ENCODE peak calls at places on chromosomes 2 and 18, in nine cellular contexts. K is astrocyte of the spinal cord, Q is WTC11, J is neural crest cell, W is neural progenitor cell, I is foreskin fibroblast, D is fibroblast of lung, P is GM23338, H is endothelial cell. A is an unnamed sample.

GRCh38 chr2:181789827-181790448 is 101.6 kb upstream of the ITPRID2 start:
- DNase-seq in K (no peak), Q (no peak), J (no peak), W (no peak), I (no peak), D (peak), P (no peak), H (no peak), A (no peak)

GRCh38 chr2:149320362-149320761 is 10.0 kb upstream of the LYPD6 start:
- DNase-seq in K (no peak), Q (no peak), J (no peak), W (no peak), I (no peak), D (no peak), P (no peak), H (no peak), A (no peak)

GRCh38 chr2:191927991-191928390 is 81.1 kb upstream of the CAVIN2 start:
- DNase-seq in K (peak), Q (no peak), J (no peak), W (no peak), I (peak), D (peak), P (no peak), H (no peak), A (no peak)

GRCh38 chr2:120522151-120522751 is 176.3 kb downstream of the INHBB start:
- DNase-seq in K (no peak), Q (no peak), J (no peak), W (peak), I (no peak), D (no peak), P (no peak), H (no peak), A (no peak)

GRCh38 chr2:30362468-30363081 is 84.5 kb upstream of the LCLAT1 start:
- DNase-seq in K (peak), Q (no peak), J (no peak), W (no peak), I (peak), D (peak), P (no peak), H (no peak), A (no peak)

GRCh38 chr18:62634991-62635630 is 80.2 kb upstream of the PHLPP1 start:
- DNase-seq in K (no peak), Q (no peak), J (no peak), W (no peak), I (peak), D (no peak), P (no peak), H (no peak), A (no peak)

GRCh38 chr2:219737270-219737691 is 109.9 kb downstream of the SLC4A3 start:
- DNase-seq in K (peak), Q (no peak), J (no peak), W (peak), I (peak), D (peak), P (peak), H (peak), A (no peak)

GRCh38 chr2:152452256-152452973 is 117.4 kb downstream of the FMNL2 start:
- DNase-seq in K (no peak), Q (peak), J (no peak), W (no peak), I (no peak), D (peak), P (peak), H (no peak), A (no peak)

GRCh38 chr18:62981566-62981965 is 266.2 kb downstream of the PHLPP1 start:
- DNase-seq in K (no peak), Q (no peak), J (no peak), W (no peak), I (no peak), D (no peak), P (no peak), H (no peak), A (no peak)

GRCh38 chr18:67549946-67550345 is 33.4 kb upstream of the DSEL start:
- DNase-seq in K (no peak), Q (no peak), J (no peak), W (no peak), I (no peak), D (no peak), P (no peak), H (no peak), A (no peak)

GRCh38 chr2:88128654-88129312 is 921 bp upstream of the FABP1 start:
- DNase-seq in K (no peak), Q (no peak), J (no peak), W (no peak), I (no peak), D (no peak), P (no peak), H (no peak), A (no peak)

GRCh38 chr2:127640082-127641072 is 5.6 kb upstream of the GPR17 start:
- DNase-seq in K (no peak), Q (peak), J (no peak), W (peak), I (peak), D (no peak), P (peak), H (peak), A (peak)

GRCh38 chr2:27379840-27380625 is 501 bp downstream of the ZNF513 start:
- DNase-seq in K (peak), Q (no peak), J (peak), W (no peak), I (peak), D (peak), P (peak), H (no peak), A (peak)

GRCh38 chr2:9287400-9288059 is 80.9 kb downstream of the ASAP2 start:
- DNase-seq in K (peak), Q (no peak), J (no peak), W (no peak), I (peak), D (peak), P (no peak), H (no peak), A (no peak)

GRCh38 chr2:224601923-224602322 is 16.8 kb upstream of the CUL3 start:
- DNase-seq in K (no peak), Q (no peak), J (no peak), W (no peak), I (no peak), D (no peak), P (no peak), H (no peak), A (no peak)

GRCh38 chr2:23160006-23160405 is 225.0 kb upstream of the KLHL29 start:
- DNase-seq in K (no peak), Q (no peak), J (no peak), W (no peak), I (no peak), D (no peak), P (no peak), H (no peak), A (no peak)

GRCh38 chr2:197997083-197997541 is 192.7 kb downstream of the PLCL1 start:
- DNase-seq in K (no peak), Q (no peak), J (no peak), W (no peak), I (no peak), D (no peak), P (no peak), H (no peak), A (no peak)

GRCh38 chr2:20429528-20429927 is 17.3 kb upstream of the RHOB start:
- DNase-seq in K (no peak), Q (no peak), J (no peak), W (no peak), I (peak), D (no peak), P (no peak), H (no peak), A (no peak)

GRCh38 chr2:36507408-36507812 is 90.6 kb downstream of the FEZ2 start:
- DNase-seq in K (peak), Q (peak), J (peak), W (peak), I (peak), D (peak), P (peak), H (peak), A (peak)

GRCh38 chr2:72895759-72896281 is 8.6 kb downstream of the SPR start:
- DNase-seq in K (no peak), Q (no peak), J (no peak), W (peak), I (peak), D (peak), P (no peak), H (peak), A (no peak)

GRCh38 chr2:20005891-20006470 is 6.5 kb downstream of the MATN3 start:
- DNase-seq in K (no peak), Q (no peak), J (no peak), W (no peak), I (no peak), D (no peak), P (no peak), H (no peak), A (no peak)

GRCh38 chr2:85898881-85899280 is 10.1 kb upstream of the ST3GAL5 start:
- DNase-seq in K (no peak), Q (no peak), J (no peak), W (no peak), I (no peak), D (no peak), P (no peak), H (no peak), A (no peak)

GRCh38 chr18:57921708-57922107 is 118.6 kb upstream of the ATP8B1 start:
- DNase-seq in K (peak), Q (no peak), J (no peak), W (no peak), I (peak), D (peak), P (no peak), H (no peak), A (peak)

GRCh38 chr2:84077504-84077903 is 381.6 kb downstream of the SUCLG1 start:
- DNase-seq in K (no peak), Q (peak), J (peak), W (peak), I (no peak), D (no peak), P (peak), H (peak), A (peak)

GRCh38 chr2:45128580-45128997 is 119.3 kb upstream of the SIX2 start:
- DNase-seq in K (peak), Q (no peak), J (no peak), W (no peak), I (peak), D (peak), P (no peak), H (no peak), A (no peak)

GRCh38 chr2:168231609-168232241 is 15.7 kb downstream of the STK39 start:
- DNase-seq in K (no peak), Q (no peak), J (no peak), W (no peak), I (no peak), D (no peak), P (no peak), H (no peak), A (no peak)

GRCh38 chr2:88423733-88424132 is 28.8 kb downstream of the FOXI3 start:
- DNase-seq in K (no peak), Q (no peak), J (no peak), W (no peak), I (no peak), D (no peak), P (no peak), H (no peak), A (no peak)

GRCh38 chr18:48676756-48677368 is 138.0 kb downstream of the CTIF start:
- DNase-seq in K (peak), Q (peak), J (peak), W (peak), I (peak), D (peak), P (peak), H (peak), A (peak)

GRCh38 chr2:228599781-228600180 is 418.3 kb upstream of the SPHKAP start:
- DNase-seq in K (no peak), Q (no peak), J (no peak), W (no peak), I (no peak), D (peak), P (no peak), H (no peak), A (no peak)

GRCh38 chr2:102063948-102064678 is 72.4 kb downstream of the IL1R2 start:
- DNase-seq in K (peak), Q (peak), J (no peak), W (peak), I (peak), D (peak), P (peak), H (no peak), A (peak)

GRCh38 chr18:63823516-63824219 is 48.5 kb downstream of the SERPINB7 start:
- DNase-seq in K (peak), Q (peak), J (peak), W (peak), I (peak), D (peak), P (peak), H (no peak), A (peak)

GRCh38 chr18:31791817-31792579 is 31.3 kb upstream of the SLC25A52 start:
- DNase-seq in K (no peak), Q (no peak), J (no peak), W (no peak), I (no peak), D (no peak), P (no peak), H (no peak), A (no peak)

GRCh38 chr2:2662847-2663356 is 331.8 kb upstream of the MYT1L start:
- DNase-seq in K (no peak), Q (no peak), J (no peak), W (no peak), I (no peak), D (no peak), P (no peak), H (no peak), A (no peak)
- TF ChIP-seq CTCF in K (no peak), Q (no peak), J (no peak), W (no peak), I (no peak), D (no peak), P (no peak), H (no peak), A (no peak)

GRCh38 chr2:174972924-174973323 is 32.3 kb downstream of the CHN1 start:
- DNase-seq in K (peak), Q (no peak), J (no peak), W (no peak), I (peak), D (peak), P (no peak), H (no peak), A (no peak)

GRCh38 chr2:174977364-174977763 is 27.8 kb downstream of the CHN1 start:
- DNase-seq in K (no peak), Q (no peak), J (no peak), W (no peak), I (no peak), D (no peak), P (no peak), H (no peak), A (no peak)

GRCh38 chr2:174970092-174970491 is 35.1 kb downstream of the CHN1 start:
- DNase-seq in K (peak), Q (no peak), J (no peak), W (no peak), I (peak), D (peak), P (no peak), H (no peak), A (no peak)

GRCh38 chr2:174971868-174972781 is 33.1 kb downstream of the CHN1 start:
- DNase-seq in K (peak), Q (no peak), J (no peak), W (no peak), I (peak), D (peak), P (no peak), H (no peak), A (no peak)

DNA sequence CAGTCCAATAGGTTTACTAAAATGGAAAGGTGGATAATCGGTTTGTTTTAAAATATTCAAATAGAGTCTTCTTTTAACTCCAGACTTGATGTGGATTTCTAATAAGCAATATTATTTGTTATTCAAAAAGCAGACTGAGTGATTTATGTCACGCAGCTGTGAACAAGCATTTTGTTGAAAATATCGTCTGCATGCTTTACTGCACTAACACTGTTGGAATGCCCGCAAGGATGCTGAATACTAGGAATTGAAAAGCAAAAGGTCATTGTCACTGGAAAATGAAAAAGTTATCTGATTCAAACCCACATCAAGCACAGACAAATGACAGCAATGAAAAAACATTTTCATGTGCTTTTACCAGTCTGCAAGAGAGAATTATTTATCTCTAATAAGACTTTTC is 31.1 kb downstream of the CHN1 start:
- DNase-seq in K (no peak), Q (no peak), J (no peak), W (no peak), I (no peak), D (peak), P (no peak), H (no peak), A (no peak)
- TF ChIP-seq CTCF in K (no peak), Q (no peak), J (no peak), W (no peak), I (no peak), D (no peak), P (no peak), H (no peak), A (no peak)

GRCh38 chr18:50586710-50587109 is 26.8 kb downstream of the MAPK4 start:
- DNase-seq in K (no peak), Q (no peak), J (no peak), W (no peak), I (no peak), D (no peak), P (no peak), H (no peak), A (no peak)
- TF ChIP-seq CTCF in K (no peak), Q (no peak), J (peak), W (peak), I (no peak), D (no peak), P (no peak), H (peak), A (peak)

GRCh38 chr2:216055661-216056060 is 25.9 kb downstream of the PECR start:
- DNase-seq in K (no peak), Q (no peak), J (no peak), W (no peak), I (no peak), D (no peak), P (no peak), H (no peak), A (no peak)

GRCh38 chr2:216064014-216064630 is 17.5 kb downstream of the PECR start:
- DNase-seq in K (no peak), Q (no peak), J (no peak), W (peak), I (peak), D (peak), P (peak), H (no peak), A (no peak)

GRCh38 chr2:216057688-216058193 is 23.9 kb downstream of the PECR start:
- DNase-seq in K (peak), Q (no peak), J (no peak), W (no peak), I (peak), D (peak), P (peak), H (no peak), A (peak)

GRCh38 chr2:216056739-216057138 is 24.9 kb downstream of the PECR start:
- DNase-seq in K (no peak), Q (no peak), J (no peak), W (no peak), I (no peak), D (no peak), P (no peak), H (no peak), A (no peak)

GRCh38 chr2:216059233-216059834 is 22.3 kb downstream of the PECR start:
- DNase-seq in K (no peak), Q (no peak), J (no peak), W (no peak), I (no peak), D (no peak), P (no peak), H (no peak), A (no peak)
- TF ChIP-seq CTCF in K (peak), Q (no peak), J (peak), W (peak), I (no peak), D (no peak), P (no peak), H (peak), A (no peak)

GRCh38 chr2:29238497-29238896 is 123.3 kb downstream of the CLIP4 start:
- DNase-seq in K (no peak), Q (peak), J (no peak), W (peak), I (peak), D (no peak), P (peak), H (peak), A (peak)
- TF ChIP-seq CTCF in K (peak), Q (peak), J (peak), W (peak), I (peak), D (peak), P (peak), H (peak), A (peak)

GRCh38 chr2:202821538-202822160 is 49.9 kb downstream of the ICA1L start:
- DNase-seq in K (no peak), Q (no peak), J (no peak), W (no peak), I (no peak), D (no peak), P (no peak), H (no peak), A (no peak)

GRCh38 chr2:202824901-202825300 is 46.7 kb downstream of the ICA1L start:
- DNase-seq in K (no peak), Q (no peak), J (no peak), W (no peak), I (no peak), D (peak), P (no peak), H (no peak), A (no peak)

GRCh38 chr2:202817771-202818170 is 53.8 kb downstream of the ICA1L start:
- DNase-seq in K (no peak), Q (no peak), J (no peak), W (no peak), I (no peak), D (no peak), P (no peak), H (no peak), A (no peak)

GRCh38 chr2:202818321-202818720 is 53.2 kb downstream of the ICA1L start:
- DNase-seq in K (no peak), Q (no peak), J (no peak), W (no peak), I (no peak), D (no peak), P (no peak), H (no peak), A (no peak)

GRCh38 chr2:202822411-202822810 is 49.2 kb downstream of the ICA1L start:
- DNase-seq in K (no peak), Q (no peak), J (no peak), W (no peak), I (peak), D (no peak), P (no peak), H (no peak), A (no peak)
- TF ChIP-seq CTCF in K (no peak), Q (no peak), J (no peak), W (no peak), I (no peak), D (no peak), P (no peak), H (no peak), A (no peak)

A was measured in activated CD8-positive, alpha-beta T cell treated with anti-CD3 and anti-CD28 coated beads for 36 hours.